ENCODE peak calls at places on chromosomes 3 and 15, in four cellular contexts. G is neural crest cell, B is left lung, W is AG04450. S is an unnamed sample.

GRCh38 chr15:78092111-78093041 is at the start of gene SH2D7:
- DNase-seq in G (no peak), B (no peak), W (no peak), S (no peak)

GRCh38 chr3:156409694-156410093 is 145.2 kb downstream of the SSR3 start:
- DNase-seq in G (no peak), B (no peak), W (no peak), S (no peak)

GRCh38 chr3:195075941-195076875 is 194.8 kb downstream of the XXYLT1 start:
- DNase-seq in G (no peak), B (peak), W (no peak), S (no peak)

GRCh38 chr15:40343512-40343911 is 2.8 kb upstream of the CCDC9B start:
- DNase-seq in G (no peak), B (no peak), W (peak), S (no peak)

GRCh38 chr3:44832965-44833364 is 28.7 kb upstream of the TMEM42 start:
- DNase-seq in G (no peak), B (no peak), W (no peak), S (no peak)

GRCh38 chr3:55453871-55454496 is 33.1 kb downstream of the WNT5A start:
- DNase-seq in G (no peak), B (no peak), W (no peak), S (no peak)

GRCh38 chr3:52225452-52226228 is at the start of gene TLR9:
- DNase-seq in G (no peak), B (peak), W (no peak), S (no peak)

GRCh38 chr15:52103217-52104207 is 9.1 kb downstream of the BCL2L10 start:
- DNase-seq in G (no peak), B (peak), W (peak), S (no peak)

GRCh38 chr3:81352867-81353266 is 408.6 kb downstream of the GBE1 start:
- DNase-seq in G (no peak), B (no peak), W (no peak), S (no peak)

GRCh38 chr3:104575631-104576030 is 791.1 kb upstream of the ALCAM start:
- DNase-seq in G (no peak), B (no peak), W (no peak), S (no peak)

GRCh38 chr3:173839859-173840258 is 442.3 kb downstream of the NLGN1 start:
- DNase-seq in G (no peak), B (no peak), W (no peak), S (no peak)

GRCh38 chr3:8095724-8096123 is 405.9 kb upstream of the LMCD1 start:
- DNase-seq in G (no peak), B (no peak), W (no peak), S (no peak)

GRCh38 chr3:127587876-127588275 is 2.7 kb downstream of the TPRA1 start:
- DNase-seq in G (no peak), B (no peak), W (no peak), S (no peak)

GRCh38 chr15:47184405-47185221 is 532.7 kb upstream of the SEMA6D start:
- DNase-seq in G (peak), B (no peak), W (no peak), S (no peak)

GRCh38 chr15:82952156-82953081 is at the start of gene HOMER2:
- DNase-seq in G (peak), B (no peak), W (no peak), S (peak)

GRCh38 chr3:179681492-179682263 is 28.8 kb downstream of the USP13 start:
- DNase-seq in G (no peak), B (no peak), W (no peak), S (no peak)

GRCh38 chr15:57403532-57403931 is 27.2 kb downstream of the CGNL1 start:
- DNase-seq in G (no peak), B (no peak), W (no peak), S (no peak)

GRCh38 chr3:194374930-194375329 is 5.4 kb upstream of the LRRC15 start:
- DNase-seq in G (no peak), B (no peak), W (no peak), S (no peak)

GRCh38 chr3:43144811-43145490 is 39.1 kb upstream of the POMGNT2 start:
- DNase-seq in G (no peak), B (no peak), W (no peak), S (no peak)

GRCh38 chr3:73453676-73454075 is 171.1 kb downstream of the PDZRN3 start:
- DNase-seq in G (no peak), B (no peak), W (no peak), S (no peak)

GRCh38 chr3:16377196-16377595 is 112.2 kb downstream of the OXNAD1 start:
- DNase-seq in G (no peak), B (no peak), W (no peak), S (no peak)

GRCh38 chr3:43423142-43423541 is 136.8 kb downstream of the SNRK start:
- DNase-seq in G (no peak), B (no peak), W (no peak), S (no peak)

GRCh38 chr3:130243808-130244207 is 101.7 kb upstream of the COL6A5 start:
- DNase-seq in G (no peak), B (no peak), W (no peak), S (no peak)

GRCh38 chr15:70214266-70214665 is 116.5 kb upstream of the TLE3 start:
- DNase-seq in G (no peak), B (no peak), W (no peak), S (no peak)

GRCh38 chr3:46407976-46408375 is 917 bp downstream of the CCRL2 start:
- DNase-seq in G (no peak), B (no peak), W (no peak), S (no peak)

GRCh38 chr3:13124631-13125030 is 51.4 kb upstream of the IQSEC1 start:
- DNase-seq in G (no peak), B (no peak), W (no peak), S (no peak)

GRCh38 chr15:61749169-61749568 is 311.1 kb downstream of the VPS13C start:
- DNase-seq in G (no peak), B (no peak), W (no peak), S (no peak)

GRCh38 chr15:91302588-91303439 is 202.8 kb downstream of the SV2B start:
- DNase-seq in G (peak), B (no peak), W (peak), S (peak)
- TF ChIP-seq CTCF in G (peak), B (peak), W (peak), S (peak)

GRCh38 chr3:10619989-10620832 is 114.8 kb upstream of the ATP2B2 start:
- DNase-seq in G (no peak), B (no peak), W (no peak), S (no peak)
- TF ChIP-seq CTCF in G (no peak), B (no peak), W (no peak), S (no peak)

GRCh38 chr15:76333720-76334437 is 2.7 kb upstream of the ISL2 start:
- DNase-seq in G (no peak), B (no peak), W (no peak), S (no peak)
- TF ChIP-seq CTCF in G (peak), B (no peak), W (peak), S (peak)

DNA sequence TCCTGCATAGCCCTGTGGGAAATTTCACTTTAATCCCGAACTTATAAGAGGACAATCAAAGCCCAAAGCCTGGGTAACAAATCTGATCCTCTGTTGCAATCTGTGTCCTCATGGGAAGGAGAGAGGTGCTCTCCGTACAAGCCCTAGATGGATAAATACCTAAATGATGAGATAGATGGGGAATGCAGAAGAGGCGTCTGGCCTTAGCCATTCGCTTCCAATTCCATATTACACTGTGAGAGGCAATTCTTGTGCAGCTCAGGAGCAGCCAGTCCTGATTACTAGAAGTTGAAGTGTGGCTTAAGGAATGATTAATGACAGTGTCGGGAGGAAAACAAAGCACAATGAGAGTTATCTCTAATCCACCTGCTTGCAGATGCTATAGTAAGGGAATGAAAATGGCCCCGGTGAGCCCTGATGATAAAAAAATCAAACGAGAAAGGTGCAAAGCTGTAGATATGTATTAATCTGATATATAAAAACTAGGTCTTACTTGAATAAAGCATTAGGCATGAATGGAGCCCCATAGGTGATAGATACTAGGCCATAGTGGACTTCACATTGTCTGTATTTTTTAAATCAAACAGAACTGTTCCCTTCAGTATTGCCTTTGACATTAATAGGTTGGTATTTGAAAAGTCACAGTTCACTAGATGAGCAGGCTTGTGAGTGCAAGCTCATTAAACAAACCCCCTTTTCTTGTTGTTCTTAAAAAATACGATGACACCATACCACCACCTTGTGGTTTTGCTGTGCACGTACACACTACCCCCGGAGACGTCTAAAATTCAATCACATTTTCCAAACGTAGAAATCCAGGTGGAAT is 54.2 kb upstream of the TMCO5A start:
- DNase-seq in G (peak), B (no peak), W (peak), S (no peak)
- TF ChIP-seq CTCF in G (peak), B (peak), W (peak), S (peak)

DNA sequence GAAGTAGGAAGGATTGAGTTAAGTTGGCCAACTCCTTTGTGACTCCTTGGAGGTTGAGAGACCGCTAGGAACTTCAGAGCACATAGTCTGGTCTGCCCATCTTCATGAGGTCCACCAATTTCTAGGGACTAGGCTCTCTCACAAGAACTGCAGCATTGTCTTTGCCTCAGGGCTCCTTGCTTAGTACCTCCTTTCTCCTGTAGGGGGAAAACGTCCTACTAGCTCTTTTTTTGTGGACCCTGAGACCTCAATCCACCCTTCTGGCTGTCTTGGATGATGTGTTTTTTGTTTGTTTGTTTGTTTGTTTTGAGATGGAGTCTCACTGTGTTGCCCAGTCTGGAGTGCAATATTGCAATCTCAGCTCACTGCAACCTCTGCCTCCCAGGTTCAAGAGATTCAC is 21.6 kb downstream of the REC114 start:
- DNase-seq in G (no peak), B (no peak), W (no peak), S (no peak)
- TF ChIP-seq CTCF in G (peak), B (no peak), W (peak), S (no peak)

DNA sequence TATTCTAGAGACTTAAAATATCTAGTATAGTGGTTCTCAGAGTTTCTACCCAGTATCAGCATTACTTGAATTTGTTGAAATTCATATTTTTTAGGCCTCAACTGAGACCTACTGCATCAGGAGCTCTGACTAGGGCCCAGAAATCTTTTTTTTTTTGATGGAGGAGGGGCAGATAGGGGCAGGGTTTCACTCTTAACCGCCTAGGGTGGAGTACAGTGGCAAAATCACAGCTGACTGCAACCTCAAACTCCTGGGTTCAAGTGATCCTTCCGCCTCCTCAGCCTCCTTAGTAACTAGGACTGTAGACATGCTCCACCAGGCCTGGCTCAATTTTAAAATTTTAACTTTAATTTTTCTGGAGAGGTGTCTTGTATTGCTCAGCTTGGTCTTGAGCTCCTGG is 36.6 kb downstream of the CHD2 start:
- DNase-seq in G (no peak), B (no peak), W (no peak), S (no peak)
- TF ChIP-seq CTCF in G (no peak), B (no peak), W (no peak), S (no peak)

GRCh38 chr3:69305011-69305410 is 80.9 kb downstream of the FRMD4B start:
- DNase-seq in G (no peak), B (no peak), W (no peak), S (no peak)

GRCh38 chr3:69313251-69313650 is 72.6 kb downstream of the FRMD4B start:
- DNase-seq in G (no peak), B (no peak), W (no peak), S (no peak)

GRCh38 chr3:69304396-69304795 is 81.5 kb downstream of the FRMD4B start:
- DNase-seq in G (no peak), B (no peak), W (no peak), S (no peak)

GRCh38 chr3:69306239-69307185 is 79.4 kb downstream of the FRMD4B start:
- DNase-seq in G (peak), B (peak), W (peak), S (no peak)

DNA sequence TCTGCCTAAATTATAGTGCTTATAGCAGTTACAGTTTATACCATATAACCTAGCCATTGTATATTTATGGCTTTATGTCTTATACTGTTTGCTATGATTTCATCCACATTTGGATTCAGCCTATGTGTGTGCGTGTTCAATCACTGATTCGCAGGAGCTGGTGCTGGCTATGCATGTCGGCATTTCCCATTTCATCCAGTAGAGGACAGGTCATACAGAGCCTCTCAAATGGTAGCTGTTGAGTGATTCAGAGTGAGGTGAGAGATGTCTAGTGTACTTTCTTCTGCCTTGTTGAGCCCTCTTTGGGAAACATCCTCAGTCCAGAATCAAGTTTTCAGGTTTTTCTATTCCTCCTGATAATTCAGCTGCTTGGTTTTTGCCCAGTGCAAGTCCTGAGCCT is 76.1 kb downstream of the FRMD4B start:
- DNase-seq in G (no peak), B (no peak), W (no peak), S (no peak)
- TF ChIP-seq CTCF in G (peak), B (peak), W (peak), S (peak)

S was measured in D721Med.